ENCODE peak calls at places on chromosome 3, in six cellular contexts. U is mesendoderm, Z is IMR-90, S is H9, N is mesenchymal stem cell, A is H1. M is an unnamed sample.

GRCh38 chr3:66860771-66861170 is 137.3 kb upstream of the KBTBD8 start:
- DNase-seq in A (no peak), S (no peak), U (no peak), N (no peak), Z (no peak), M (no peak)

GRCh38 chr3:134428396-134428795 is 54.1 kb upstream of the AMOTL2 start:
- DNase-seq in S (no peak), U (no peak), A (peak; percentile 31), Z (peak; percentile 80), N (peak; percentile 39), M (no peak)

GRCh38 chr3:106345353-106346027 is 476.7 kb upstream of the CBLB start:
- DNase-seq in Z (peak; percentile 93), U (peak; percentile 19), A (no peak), S (no peak), N (peak; percentile 99), M (no peak)

GRCh38 chr3:171159024-171159821 is 132.7 kb upstream of the SLC2A2 start:
- DNase-seq in Z (no peak), A (no peak), U (no peak), N (no peak), S (no peak), M (no peak)

GRCh38 chr3:159821148-159821547 is 167.5 kb upstream of the IL12A start:
- DNase-seq in U (no peak), A (no peak), N (peak; percentile 72), Z (no peak), S (no peak), M (no peak)

GRCh38 chr3:193391902-193392301 is 13.3 kb upstream of the ATP13A5 start:
- DNase-seq in N (no peak), U (peak; percentile 37), A (no peak), Z (no peak), S (no peak), M (peak; percentile 26)

GRCh38 chr3:127410137-127410488 is 122.3 kb upstream of the PRR20G start:
- DNase-seq in Z (no peak), S (no peak), A (peak; percentile 19), N (no peak), U (no peak), M (no peak)

GRCh38 chr3:108322352-108322751 is 26.0 kb downstream of the HHLA2 start:
- DNase-seq in U (no peak), A (no peak), Z (no peak), S (no peak), N (no peak), M (no peak)

GRCh38 chr3:170726976-170727661 is 141.2 kb upstream of the SLC7A14 start:
- DNase-seq in N (peak; percentile 92), Z (peak; percentile 94), A (no peak), U (no peak), S (no peak), M (no peak)

GRCh38 chr3:188523291-188523690 is 369.3 kb downstream of the LPP start:
- DNase-seq in A (no peak), Z (no peak), S (no peak), U (no peak), N (no peak), M (no peak)

GRCh38 chr3:55622733-55623132 is 135.6 kb upstream of the WNT5A start:
- DNase-seq in A (no peak), U (no peak), S (no peak), Z (peak; percentile 50), N (peak; percentile 57), M (no peak)

GRCh38 chr3:43106293-43106628 is 382 bp upstream of the POMGNT2 start:
- DNase-seq in S (no peak), A (no peak), N (no peak), Z (no peak), U (no peak), M (no peak)

GRCh38 chr3:32410367-32411246 is 19.0 kb downstream of the CMTM7 start:
- DNase-seq in N (no peak), U (peak; percentile 90), Z (no peak), A (no peak), S (no peak), M (no peak)

DNA sequence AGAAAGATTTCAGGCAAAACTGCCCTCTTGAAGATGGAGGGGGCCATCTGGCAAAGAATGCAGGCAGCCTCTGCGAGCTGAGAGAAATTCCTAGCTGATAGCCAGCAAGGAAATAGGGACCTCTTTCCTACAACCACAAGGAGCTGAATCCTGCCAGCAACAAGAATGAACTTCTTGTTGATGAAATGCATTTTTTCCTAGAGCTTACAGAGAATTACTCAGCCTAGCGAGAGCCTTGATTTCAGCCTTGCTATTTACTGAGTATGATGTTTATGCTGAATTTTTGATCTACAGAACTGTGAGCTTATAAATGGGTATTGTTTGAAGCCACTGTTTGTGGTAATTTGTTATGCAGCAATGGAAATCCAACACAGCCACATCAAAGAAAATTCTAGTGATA is 148.5 kb upstream of the NAALADL2 start:
- DNase-seq in U (peak; percentile 28), S (no peak), N (peak; percentile 6), Z (peak; percentile 60), A (no peak), M (no peak)
- H2BK5ac ChIP-seq in U (no peak overlapping the region), S (no peak overlapping the region), N (no peak overlapping the region), Z (no peak overlapping the region), A (no peak overlapping the region), M (no peak overlapping the region)

GRCh38 chr3:179005213-179005612 is 66.4 kb downstream of the ZMAT3 start:
- DNase-seq in N (no peak), Z (no peak), S (no peak), A (no peak), U (no peak), M (no peak)

GRCh38 chr3:179005706-179006105 is 65.9 kb downstream of the ZMAT3 start:
- DNase-seq in A (no peak), S (no peak), Z (no peak), U (no peak), N (no peak), M (no peak)

GRCh38 chr3:179000659-179001058 is 71.0 kb downstream of the ZMAT3 start:
- DNase-seq in U (no peak), N (no peak), S (no peak), Z (no peak), A (no peak), M (no peak)

GRCh38 chr3:178996399-178996798 is 75.2 kb downstream of the ZMAT3 start:
- DNase-seq in A (no peak), S (no peak), N (no peak), U (no peak), Z (no peak), M (no peak)

DNA sequence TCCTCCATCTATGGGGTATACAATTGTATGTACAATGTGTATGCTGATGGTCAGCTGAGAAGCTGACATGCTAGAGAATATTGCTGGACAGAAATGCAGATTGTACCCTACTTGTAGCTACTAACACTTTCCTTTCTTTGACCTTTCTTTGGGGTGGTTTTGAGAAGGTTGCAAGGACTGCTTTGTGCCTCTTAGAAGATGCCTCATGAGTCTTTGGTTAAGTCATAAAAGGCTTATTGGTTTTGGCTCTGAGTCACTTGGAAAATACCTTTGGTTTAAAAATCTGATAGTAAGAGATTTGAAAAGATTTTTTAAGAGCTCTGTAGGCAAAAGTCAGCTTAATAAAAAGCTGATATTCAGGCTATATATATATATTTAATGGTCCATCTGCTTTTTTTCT is 71.5 kb downstream of the ZMAT3 start:
- DNase-seq in U (no peak), A (no peak), S (no peak), Z (peak; percentile 37), N (no peak), M (no peak)
- H2BK15ac ChIP-seq in U (no peak overlapping the region), A (no peak overlapping the region), S (no peak overlapping the region), Z (no peak overlapping the region), N (no peak overlapping the region), M (no peak overlapping the region)

GRCh38 chr3:4303187-4304123 is at the start of gene SETMAR:
- DNase-seq in Z (peak; percentile 78), U (peak; percentile 95), S (peak; percentile 90), N (peak; percentile 86), A (peak; percentile 93), M (peak; percentile 79)

GRCh38 chr3:4306091-4306490 is 2.9 kb downstream of the SETMAR start:
- DNase-seq in U (no peak), S (no peak), A (no peak), N (no peak), Z (no peak), M (no peak)

GRCh38 chr3:4306860-4307259 is 3.7 kb downstream of the SETMAR start:
- DNase-seq in S (no peak), U (no peak), Z (peak; percentile 6), A (no peak), N (no peak), M (no peak)

GRCh38 chr3:4297486-4297885 is 5.7 kb upstream of the SETMAR start:
- DNase-seq in A (no peak), Z (no peak), U (no peak), S (no peak), N (no peak), M (no peak)

DNA sequence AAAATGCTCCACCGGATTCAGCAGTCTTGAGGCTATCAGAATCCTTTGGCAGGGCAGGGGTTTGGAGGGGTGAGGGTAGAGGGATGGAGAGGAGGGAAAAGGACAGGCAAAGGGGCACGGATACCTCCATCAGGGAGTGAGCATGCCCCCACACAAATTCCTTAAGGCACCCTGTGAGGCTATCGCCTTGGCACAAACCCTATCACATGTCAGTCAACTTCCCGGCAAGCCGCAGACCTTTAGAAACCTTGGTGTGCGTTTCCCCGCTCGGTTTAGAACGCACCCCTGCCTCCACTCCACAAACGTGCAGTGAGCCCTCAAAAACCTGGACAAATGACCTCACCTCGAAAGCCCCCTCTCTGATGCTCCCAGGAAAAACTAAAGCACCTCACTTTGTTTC is 422 bp upstream of the SETMAR start:
- DNase-seq in U (no peak), S (no peak), N (no peak), Z (no peak), A (no peak), M (no peak)
- H4K8ac ChIP-seq in U (no peak overlapping the region), S (no peak overlapping the region), N (peak overlapping the region; percentile 89), Z (peak overlapping the region; percentile 97), A (peak overlapping the region; percentile 85), M (peak overlapping the region; percentile 87)

GRCh38 chr3:9347086-9347485 is 15.8 kb upstream of the THUMPD3 start:
- DNase-seq in N (no peak), A (no peak), S (no peak), Z (peak; percentile 69), U (no peak), M (no peak)

GRCh38 chr3:9351709-9352126 is 11.1 kb upstream of the THUMPD3 start:
- DNase-seq in A (no peak), N (no peak), Z (no peak), U (peak; percentile 92), S (peak; percentile 78), M (no peak)

GRCh38 chr3:9347887-9348286 is 15.0 kb upstream of the THUMPD3 start:
- DNase-seq in N (no peak), U (no peak), S (no peak), Z (peak; percentile 77), A (no peak), M (no peak)

GRCh38 chr3:9346141-9346540 is 16.7 kb upstream of the THUMPD3 start:
- DNase-seq in U (no peak), N (no peak), Z (no peak), A (no peak), S (no peak), M (no peak)

GRCh38 chr3:9349321-9350117 is 13.3 kb upstream of the THUMPD3 start:
- DNase-seq in S (no peak), N (peak; percentile 92), U (no peak), A (no peak), Z (peak; percentile 92), M (no peak)
- H2BK5ac ChIP-seq in S (no peak overlapping the region), N (no peak overlapping the region), U (no peak overlapping the region), A (no peak overlapping the region), Z (peak overlapping the region; percentile 55), M (no peak overlapping the region)

GRCh38 chr3:137588871-137589270 is 175.2 kb upstream of the SOX14 start:
- DNase-seq in Z (no peak), N (no peak), A (no peak), S (no peak), U (no peak), M (no peak)
- H2BK15ac ChIP-seq in Z (no peak overlapping the region), N (no peak overlapping the region), A (no peak overlapping the region), S (no peak overlapping the region), U (no peak overlapping the region), M (no peak overlapping the region)

GRCh38 chr3:128431803-128432300 is 34.8 kb downstream of the DNAJB8 start:
- DNase-seq in U (no peak), Z (no peak), N (no peak), S (peak; percentile 47), A (peak; percentile 38), M (no peak)
- H4K8ac ChIP-seq in U (no peak overlapping the region), Z (no peak overlapping the region), N (no peak overlapping the region), S (no peak overlapping the region), A (peak overlapping the region; percentile 52), M (no peak overlapping the region)

M was measured in neuronal stem cell.